ENCODE peak calls at places on chromosomes 6 and 20, in five cellular contexts. S is AG10803, P is NB4, W is heart left ventricle, N is dorsolateral prefrontal cortex. K is an unnamed sample.

GRCh38 chr20:20491110-20491783 is 123.3 kb downstream of the INSM1 start:
- DNase-seq in S (peak), P (no peak), W (no peak), N (no peak), K (no peak)

GRCh38 chr6:71420693-71421328 is 132.2 kb downstream of the OGFRL1 start:
- DNase-seq in S (peak), P (no peak), W (peak), N (peak), K (peak)

GRCh38 chr6:139881728-139882211 is 507.3 kb upstream of the CITED2 start:
- DNase-seq in S (no peak), P (peak), W (no peak), N (no peak), K (peak)

GRCh38 chr6:150302801-150303138 is 66.0 kb upstream of the IYD start:
- DNase-seq in S (no peak), P (no peak), W (no peak), N (no peak), K (no peak)

GRCh38 chr6:45724511-45724910 is 291.1 kb downstream of the CLIC5 start:
- DNase-seq in S (peak), P (no peak), W (no peak), N (no peak), K (peak)

GRCh38 chr6:37182736-37183590 is 13.0 kb downstream of the PIM1 start:
- DNase-seq in S (no peak), P (peak), W (no peak), N (no peak), K (no peak)

GRCh38 chr6:150697515-150697914 is 97.8 kb downstream of the PLEKHG1 start:
- DNase-seq in S (peak), P (no peak), W (no peak), N (no peak), K (no peak)

GRCh38 chr6:119728220-119728750 is 378.7 kb upstream of the MAN1A1 start:
- DNase-seq in S (no peak), P (no peak), W (no peak), N (no peak), K (no peak)

GRCh38 chr20:40467703-40468411 is 221.2 kb downstream of the MAFB start:
- DNase-seq in S (no peak), P (no peak), W (no peak), N (no peak), K (no peak)

GRCh38 chr20:11522359-11522758 is 395.3 kb upstream of the BTBD3 start:
- DNase-seq in S (peak), P (no peak), W (no peak), N (no peak), K (no peak)

GRCh38 chr20:56393133-56393472 is 658 bp downstream of the CSTF1 start:
- DNase-seq in S (no peak), P (peak), W (no peak), N (no peak), K (no peak)

GRCh38 chr6:105981002-105981887 is 104.9 kb upstream of the PRDM1 start:
- DNase-seq in S (no peak), P (no peak), W (peak), N (no peak), K (peak)

GRCh38 chr20:10710995-10711775 is 37.4 kb upstream of the JAG1 start:
- DNase-seq in S (no peak), P (no peak), W (no peak), N (no peak), K (no peak)

GRCh38 chr6:26243742-26244141 is 121.3 kb upstream of the BTN3A2 start:
- DNase-seq in S (no peak), P (no peak), W (no peak), N (no peak), K (no peak)

GRCh38 chr6:16486661-16487060 is 248.3 kb downstream of the GMPR start:
- DNase-seq in S (no peak), P (no peak), W (no peak), N (peak), K (no peak)

GRCh38 chr20:19265646-19266374 is 53.4 kb downstream of the SLC24A3 start:
- DNase-seq in S (no peak), P (peak), W (no peak), N (no peak), K (peak)

GRCh38 chr6:106099235-106099537 is 13.1 kb downstream of the PRDM1 start:
- DNase-seq in S (no peak), P (no peak), W (no peak), N (no peak), K (no peak)

GRCh38 chr6:90424580-90424979 is 127.9 kb upstream of the BACH2 start:
- DNase-seq in S (no peak), P (no peak), W (no peak), N (no peak), K (no peak)

GRCh38 chr6:56699066-56699654 is 56.5 kb upstream of the DST start:
- DNase-seq in S (peak), P (peak), W (no peak), N (no peak), K (no peak)

GRCh38 chr6:2688416-2689064 is 62.2 kb downstream of the MYLK4 start:
- DNase-seq in S (peak), P (peak), W (no peak), N (no peak), K (no peak)

GRCh38 chr6:14734416-14735340 is 511.2 kb upstream of the JARID2 start:
- DNase-seq in S (peak), P (peak), W (no peak), N (no peak), K (no peak)

DNA sequence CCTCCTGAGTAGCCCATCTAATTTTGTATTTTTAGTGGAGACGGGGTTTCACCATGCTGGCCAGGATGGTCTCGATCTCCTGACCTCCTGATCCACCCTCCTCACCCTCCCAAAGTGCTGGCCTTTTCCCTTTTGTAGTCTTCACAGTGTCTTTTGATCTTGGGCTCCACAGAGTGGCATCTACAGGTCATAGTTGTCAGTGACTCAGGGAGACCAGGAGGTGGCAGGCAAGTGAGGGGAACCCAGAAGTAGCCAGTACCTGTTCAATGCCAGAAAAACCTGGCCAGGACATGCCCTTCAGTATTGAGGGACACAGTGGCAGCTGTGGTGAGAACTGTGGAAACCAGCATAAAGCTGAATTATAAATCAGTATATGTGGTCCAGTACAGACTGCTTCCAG is 19.6 kb downstream of the RPP21 start:
- DNase-seq in S (no peak), P (no peak), W (no peak), N (no peak), K (no peak)
- TF ChIP-seq CTCF in S (no peak), P (peak), W (no peak), N (no peak), K (no peak)

GRCh38 chr20:38811769-38812168 is 6.3 kb downstream of the PPP1R16B start:
- DNase-seq in S (no peak), P (no peak), W (no peak), N (no peak), K (no peak)
- H3K4me3 ChIP-seq in S (no peak), P (no peak), W (no peak), N (no peak), K (no peak)

DNA sequence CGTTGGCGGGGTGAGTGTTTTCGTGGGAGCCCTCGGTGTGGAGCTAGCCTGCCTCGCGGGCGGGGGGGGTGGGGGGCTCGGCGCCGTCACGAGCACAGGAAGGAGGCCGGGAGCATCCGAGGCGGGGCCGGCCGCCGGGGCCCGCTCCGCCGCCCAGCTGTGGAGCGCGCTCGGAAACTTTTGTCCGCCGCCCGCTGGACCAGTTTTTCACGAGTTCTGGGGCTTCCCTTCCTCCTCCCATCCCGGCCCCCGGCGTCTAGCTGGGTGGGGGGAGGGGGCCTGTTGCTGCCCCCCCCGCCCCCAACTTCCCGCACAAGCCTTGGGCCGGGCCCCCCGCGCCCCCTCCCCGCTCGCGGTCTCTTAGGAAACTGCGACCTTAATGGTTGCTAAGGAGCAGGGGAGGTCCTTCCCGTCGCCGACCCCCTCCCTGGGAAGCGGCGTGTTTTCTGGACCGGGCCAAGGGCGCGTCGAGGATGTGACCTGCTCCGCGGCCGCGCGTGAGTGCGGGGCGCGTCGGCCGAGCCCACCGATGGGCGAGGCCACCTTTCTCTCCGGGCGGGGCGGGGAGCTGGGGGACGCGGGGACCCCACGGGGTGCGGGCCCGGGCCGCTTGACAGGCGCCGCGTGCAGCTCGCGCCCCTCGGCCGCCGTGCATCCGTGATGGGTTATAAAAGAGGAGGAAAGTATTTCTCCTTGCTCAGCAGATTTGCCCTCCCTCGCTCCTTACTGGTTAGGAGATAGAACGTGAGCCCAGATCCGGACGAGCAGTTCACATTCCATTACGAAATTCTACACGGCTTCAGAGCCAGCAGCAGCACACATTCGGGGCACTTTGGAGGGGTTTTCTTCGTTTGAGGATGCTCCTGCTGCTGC is 1.4 kb downstream of the RREB1 start:
- DNase-seq in S (peak), P (peak), W (peak), N (no peak), K (peak)
- TF ChIP-seq CTCF in S (no peak), P (no peak), W (peak), N (no peak), K (no peak)

GRCh38 chr20:63100926-63101699 is 94.3 kb upstream of the BHLHE23 start:
- DNase-seq in S (no peak), P (no peak), W (peak), N (no peak), K (no peak)
- H3K4me3 ChIP-seq in S (no peak), P (no peak), W (no peak), N (no peak), K (no peak)

DNA sequence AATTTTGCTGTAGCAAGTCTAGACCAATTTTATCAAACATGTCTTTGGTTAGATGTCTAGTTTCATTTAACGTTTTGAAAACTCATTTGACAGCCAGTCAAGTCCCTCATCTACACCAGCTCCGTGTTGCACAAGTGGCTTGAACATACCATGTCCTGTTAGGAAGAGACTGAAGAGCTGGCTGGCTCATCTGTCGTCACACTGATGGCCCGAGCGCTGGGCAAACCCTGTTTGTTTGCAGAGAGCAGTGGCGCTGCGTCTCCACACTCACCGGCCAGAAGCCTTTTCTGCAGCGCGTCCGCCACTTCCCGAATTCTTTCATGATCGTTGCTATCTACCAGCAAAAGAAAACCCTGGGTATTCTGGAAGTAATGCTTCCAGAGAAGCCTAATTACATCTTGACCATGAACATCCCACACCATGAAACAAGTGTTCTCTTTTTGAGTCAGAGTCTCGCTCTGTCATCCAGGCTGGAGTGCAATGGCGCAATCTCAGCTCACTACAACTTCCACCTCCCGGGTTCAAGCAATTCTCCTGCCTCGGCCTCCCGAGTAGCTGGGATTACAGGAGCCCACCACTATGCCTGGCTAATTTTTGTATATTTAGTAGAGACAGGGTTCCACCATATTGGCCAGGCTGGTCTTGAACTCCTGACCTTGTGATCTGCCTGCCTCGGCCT is 10.7 kb upstream of the TCFL5 start:
- DNase-seq in S (no peak), P (no peak), W (no peak), N (no peak), K (no peak)
- TF ChIP-seq CTCF in S (no peak), P (no peak), W (no peak), N (no peak), K (no peak)

GRCh38 chr6:156268849-156269248 is 508.3 kb upstream of the ARID1B start:
- DNase-seq in S (no peak), P (no peak), W (no peak), N (no peak), K (no peak)
- H3K4me3 ChIP-seq in S (no peak), P (no peak), W (no peak), N (no peak), K (no peak)

GRCh38 chr20:15842872-15843271 is 730.4 kb downstream of the KIF16B start:
- DNase-seq in S (no peak), P (no peak), W (no peak), N (no peak), K (no peak)
- TF ChIP-seq CTCF in S (no peak), P (no peak), W (no peak), N (no peak), K (no peak)

GRCh38 chr20:3797592-3798404 is 1.7 kb downstream of the CDC25B start:
- DNase-seq in S (no peak), P (no peak), W (no peak), N (no peak), K (no peak)
- H3K4me3 ChIP-seq in S (peak), P (peak), W (no peak), N (no peak), K (no peak)

K was measured in testis.